ENCODE peak calls at places on chromosomes 2 and 18, in six cellular contexts. U, J, F, A, T and Z are unnamed samples.
A peak's percentile ranks its signal among the peaks of the same experiment; 100 is the strongest.

GRCh38 chr2:37389984-37390765 is 45.7 kb downstream of the QPCT start:
- DNase-seq in U (peak; percentile 15), J (peak; percentile 28), F (no peak), A (peak; percentile 94), T (peak; percentile 27), Z (no peak)

GRCh38 chr2:128457006-128457604 is 138.4 kb upstream of the HS6ST1 start:
- DNase-seq in U (no peak), J (no peak), F (no peak), A (no peak), T (no peak), Z (no peak)

GRCh38 chr2:85797959-85798358 is 44.2 kb downstream of the ATOH8 start:
- DNase-seq in U (no peak), J (no peak), F (peak; percentile 72), A (no peak), T (peak; percentile 49), Z (peak; percentile 22)

GRCh38 chr2:118048396-118048795 is 34.5 kb upstream of the CCDC93 start:
- DNase-seq in U (no peak), J (no peak), F (no peak), A (no peak), T (no peak), Z (no peak)

GRCh38 chr2:128665113-128665512 is 346.4 kb upstream of the HS6ST1 start:
- DNase-seq in U (no peak), J (no peak), F (no peak), A (no peak), T (no peak), Z (no peak)

GRCh38 chr2:193580176-193580950 is 1385.6 kb upstream of the TMEFF2 start:
- DNase-seq in U (no peak), J (no peak), F (no peak), A (no peak), T (no peak), Z (peak; percentile 16)

GRCh38 chr2:85778646-85779364 is 25.0 kb downstream of the ATOH8 start:
- DNase-seq in U (no peak), J (no peak), F (no peak), A (no peak), T (no peak), Z (no peak)

GRCh38 chr2:231132126-231132525 is 7.3 kb upstream of the HTR2B start:
- DNase-seq in U (no peak), J (no peak), F (no peak), A (no peak), T (no peak), Z (no peak)

GRCh38 chr18:59813942-59814341 is 85.9 kb upstream of the PMAIP1 start:
- DNase-seq in U (no peak), J (no peak), F (no peak), A (no peak), T (no peak), Z (no peak)

GRCh38 chr2:68341583-68341982 is 21.8 kb upstream of the CNRIP1 start:
- DNase-seq in U (no peak), J (no peak), F (no peak), A (no peak), T (no peak), Z (no peak)

GRCh38 chr2:183371545-183371944 is 247.3 kb downstream of the NUP35 start:
- DNase-seq in U (no peak), J (no peak), F (no peak), A (no peak), T (no peak), Z (no peak)

GRCh38 chr2:199982444-199982843 is 27.1 kb downstream of the MAIP1 start:
- DNase-seq in U (no peak), J (no peak), F (no peak), A (no peak), T (no peak), Z (no peak)

GRCh38 chr2:46481541-46482193 is 2.3 kb downstream of the TMEM247 start:
- DNase-seq in U (no peak), J (no peak), F (no peak), A (no peak), T (no peak), Z (no peak)

GRCh38 chr2:44104855-44105271 is 63.8 kb upstream of the PPM1B start:
- DNase-seq in U (no peak), J (no peak), F (no peak), A (no peak), T (no peak), Z (no peak)

GRCh38 chr2:10285578-10286198 is 17.0 kb upstream of the HPCAL1 start:
- DNase-seq in U (no peak), J (peak; percentile 71), F (peak; percentile 95), A (no peak), T (peak; percentile 46), Z (peak; percentile 51)

GRCh38 chr18:70072678-70073077 is 125.0 kb upstream of the CD226 start:
- DNase-seq in U (no peak), J (no peak), F (no peak), A (no peak), T (no peak), Z (no peak)

GRCh38 chr2:190537765-190538164 is 3.2 kb upstream of the NEMP2 start:
- DNase-seq in U (no peak), J (no peak), F (no peak), A (no peak), T (no peak), Z (no peak)

GRCh38 chr2:36965751-36966369 is 476 bp downstream of the STRN start:
- DNase-seq in U (peak; percentile 53), J (no peak), F (peak; percentile 88), A (no peak), T (peak; percentile 87), Z (peak; percentile 7)

GRCh38 chr2:75602724-75603342 is 42.1 kb upstream of the EVA1A start:
- DNase-seq in U (no peak), J (no peak), F (no peak), A (no peak), T (no peak), Z (no peak)

GRCh38 chr2:241507430-241508239 is 749 bp downstream of the STK25 start:
- DNase-seq in U (no peak), J (no peak), F (peak; percentile 91), A (no peak), T (peak; percentile 49), Z (peak; percentile 39)

GRCh38 chr2:72722492-72723090 is 103.2 kb downstream of the EXOC6B start:
- DNase-seq in U (no peak), J (no peak), F (peak; percentile 6), A (no peak), T (no peak), Z (no peak)

GRCh38 chr2:200987137-200987536 is 23.7 kb upstream of the ORC2 start:
- DNase-seq in U (no peak), J (no peak), F (no peak), A (no peak), T (no peak), Z (no peak)

GRCh38 chr2:36367497-36368353 is 12.1 kb downstream of the CRIM1 start:
- DNase-seq in U (no peak), J (no peak), F (no peak), A (no peak), T (no peak), Z (no peak)

GRCh38 chr2:218393750-218394290 is 5.8 kb upstream of the CTDSP1 start:
- DNase-seq in U (no peak), J (no peak), F (peak; percentile 6), A (no peak), T (peak; percentile 71), Z (no peak)

GRCh38 chr18:37481058-37481457 is 84.5 kb downstream of the CELF4 start:
- DNase-seq in U (no peak), J (no peak), F (no peak), A (no peak), T (no peak), Z (no peak)

GRCh38 chr2:2681611-2682295 is 350.7 kb upstream of the MYT1L start:
- DNase-seq in U (no peak), J (no peak), F (no peak), A (no peak), T (no peak), Z (no peak)

GRCh38 chr2:10120938-10121574 is 1.5 kb upstream of the RRM2 start:
- DNase-seq in U (no peak), J (no peak), F (no peak), A (no peak), T (no peak), Z (no peak)

GRCh38 chr2:102520009-102520408 is 47.0 kb downstream of the SLC9A4 start:
- DNase-seq in U (no peak), J (peak; percentile 36), F (peak; percentile 22), A (no peak), T (peak; percentile 25), Z (peak; percentile 71)

GRCh38 chr2:237766334-237766733 is 32.2 kb upstream of the RBM44 start:
- DNase-seq in U (no peak), J (no peak), F (no peak), A (no peak), T (no peak), Z (no peak)

GRCh38 chr2:180890781-180891180 is 89.6 kb upstream of the UBE2E3 start:
- DNase-seq in U (no peak), J (no peak), F (no peak), A (no peak), T (no peak), Z (no peak)

GRCh38 chr2:176814740-176815367 is 397.7 kb upstream of the HNRNPA3 start:
- DNase-seq in U (no peak), J (peak; percentile 12), F (peak; percentile 31), A (peak; percentile 8), T (peak; percentile 48), Z (no peak)
- TF ChIP-seq JUND in U (no peak), J (no peak), F (no peak), A (no peak), T (no peak), Z (no peak)

GRCh38 chr2:40256649-40257048 is 195.2 kb downstream of the SLC8A1 start:
- DNase-seq in U (peak; percentile 51), J (no peak), F (peak; percentile 50), A (no peak), T (no peak), Z (no peak)
- TF ChIP-seq JUND in U (no peak), J (no peak), F (no peak), A (no peak), T (no peak), Z (no peak)

GRCh38 chr2:24409700-24410556 is 49.6 kb upstream of the ITSN2 start:
- DNase-seq in U (no peak), J (peak; percentile 67), F (peak; percentile 83), A (peak; percentile 31), T (peak; percentile 60), Z (peak; percentile 70)
- TF ChIP-seq JUND in U (no peak), J (no peak), F (no peak), A (no peak), T (no peak), Z (no peak)

DNA sequence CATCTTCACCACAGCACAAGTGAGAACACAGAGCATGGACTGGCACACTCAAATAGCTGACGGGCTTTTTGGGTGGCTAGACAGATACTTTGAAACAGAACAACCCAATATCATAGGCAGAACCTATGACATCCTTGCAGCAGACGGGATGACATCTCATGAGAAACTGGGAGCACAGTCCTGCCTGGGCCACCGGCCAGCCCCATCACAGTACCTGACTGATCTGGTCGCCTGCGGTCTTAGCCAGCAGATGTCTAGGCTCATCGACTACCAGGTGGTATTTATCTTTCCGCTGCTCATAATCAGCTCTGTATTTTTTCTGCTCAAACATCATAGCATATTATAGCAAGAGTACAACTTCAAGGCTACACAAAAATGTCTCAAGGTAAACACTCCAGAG is 124.3 kb downstream of the RIF1 start:
- DNase-seq in U (no peak), J (no peak), F (no peak), A (no peak), T (no peak), Z (no peak)
- TF ChIP-seq JUND in U (no peak), J (no peak), F (no peak), A (no peak), T (no peak), Z (no peak)